ENCODE peak calls at places on chromosome 20, in six cellular contexts. C is IMR-90, V is neuronal stem cell, Y is H9, M is mesenchymal stem cell, T is H1. N is an unnamed sample.

GRCh38 chr20:62219992-62220665 is at the start of gene HRH3:
- DNase-seq in C (no peak), V (peak), Y (peak), M (peak), T (no peak), N (peak)

GRCh38 chr20:62728028-62728780 is 19.6 kb downstream of the NTSR1 start:
- DNase-seq in C (no peak), V (no peak), Y (no peak), M (no peak), T (no peak), N (peak)

GRCh38 chr20:11204926-11205768 is 531.3 kb upstream of the JAG1 start:
- DNase-seq in C (peak), V (peak), Y (peak), M (peak), T (peak), N (peak)

GRCh38 chr20:58697201-58697866 is 4.7 kb downstream of the NPEPL1 start:
- DNase-seq in C (no peak), V (no peak), Y (peak), M (no peak), T (no peak), N (no peak)

GRCh38 chr20:17663040-17663399 is 19.0 kb downstream of the RRBP1 start:
- DNase-seq in C (no peak), V (no peak), Y (no peak), M (no peak), T (no peak), N (no peak)

GRCh38 chr20:1265226-1265915 is 723 bp upstream of the SNPH start:
- DNase-seq in C (no peak), V (no peak), Y (no peak), M (peak), T (no peak), N (no peak)

GRCh38 chr20:35768731-35769664 is 2.8 kb upstream of the PHF20 start:
- DNase-seq in C (peak), V (peak), Y (peak), M (peak), T (peak), N (peak)

GRCh38 chr20:34643919-34644318 is 33.0 kb downstream of the PIGU start:
- DNase-seq in C (peak), V (no peak), Y (no peak), M (peak), T (no peak), N (no peak)

GRCh38 chr20:49821381-49821780 is 8.8 kb downstream of the SLC9A8 start:
- DNase-seq in C (no peak), V (no peak), Y (no peak), M (peak), T (no peak), N (no peak)
- H4K91ac ChIP-seq in C (no peak), V (no peak), Y (no peak), M (no peak), T (no peak), N (no peak)

DNA sequence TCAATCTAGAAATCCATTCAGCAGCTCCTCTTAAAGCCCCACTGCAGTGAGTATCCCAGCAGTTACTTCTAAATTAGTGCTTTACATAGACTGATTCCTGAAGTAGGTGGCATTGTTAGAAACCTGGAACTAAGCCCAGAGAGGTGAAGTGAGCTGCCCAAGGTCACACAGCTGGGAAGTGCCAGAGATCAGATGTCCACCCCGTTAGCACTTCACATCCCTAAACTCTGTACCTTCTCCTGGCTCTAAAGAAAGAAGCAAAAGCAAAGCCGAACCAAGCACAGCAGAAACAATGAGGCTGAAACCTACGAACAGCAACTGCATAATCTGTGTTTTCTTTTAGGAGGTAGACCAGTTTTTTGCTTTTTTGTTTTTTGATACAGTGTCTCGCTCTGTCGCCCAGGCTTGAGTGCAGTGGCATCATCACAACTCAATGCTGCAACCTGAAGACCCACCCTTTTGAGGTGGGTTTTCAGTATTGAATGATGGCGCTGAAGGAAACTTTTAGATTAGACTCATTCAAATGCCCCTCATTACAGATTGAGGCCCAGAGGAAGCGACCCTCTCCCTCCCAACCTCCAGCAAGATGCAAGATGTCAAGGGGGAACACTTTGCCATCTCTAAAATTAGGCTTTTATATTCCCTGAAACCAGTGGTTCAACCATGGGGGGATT is 3.2 kb upstream of the ZMYND8 start:
- DNase-seq in C (no peak), V (no peak), Y (no peak), M (no peak), T (no peak), N (no peak)
- H2BK120ac ChIP-seq in C (peak), V (no peak), Y (no peak), M (peak), T (peak), N (peak)

GRCh38 chr20:47669157-47669425 is 116.2 kb downstream of the SULF2 start:
- DNase-seq in C (no peak), V (no peak), Y (no peak), M (no peak), T (no peak), N (no peak)
- H4K91ac ChIP-seq in C (no peak), V (no peak), Y (no peak), M (no peak), T (no peak), N (no peak)

GRCh38 chr20:32984196-32984595 is 20.0 kb downstream of the SUN5 start:
- DNase-seq in C (no peak), V (no peak), Y (no peak), M (no peak), T (no peak), N (no peak)
- H2BK120ac ChIP-seq in C (no peak), V (no peak), Y (no peak), M (no peak), T (no peak), N (no peak)

GRCh38 chr20:8718214-8718613 is 350.7 kb upstream of the PLCB4 start:
- DNase-seq in C (no peak), V (no peak), Y (no peak), M (no peak), T (no peak), N (no peak)

GRCh38 chr20:8720089-8720488 is 348.8 kb upstream of the PLCB4 start:
- DNase-seq in C (no peak), V (no peak), Y (no peak), M (no peak), T (no peak), N (no peak)

GRCh38 chr20:8722277-8722928 is 346.5 kb upstream of the PLCB4 start:
- DNase-seq in C (peak), V (peak), Y (no peak), M (peak), T (no peak), N (peak)

GRCh38 chr20:8723296-8723695 is 345.6 kb upstream of the PLCB4 start:
- DNase-seq in C (no peak), V (no peak), Y (no peak), M (no peak), T (no peak), N (no peak)

DNA sequence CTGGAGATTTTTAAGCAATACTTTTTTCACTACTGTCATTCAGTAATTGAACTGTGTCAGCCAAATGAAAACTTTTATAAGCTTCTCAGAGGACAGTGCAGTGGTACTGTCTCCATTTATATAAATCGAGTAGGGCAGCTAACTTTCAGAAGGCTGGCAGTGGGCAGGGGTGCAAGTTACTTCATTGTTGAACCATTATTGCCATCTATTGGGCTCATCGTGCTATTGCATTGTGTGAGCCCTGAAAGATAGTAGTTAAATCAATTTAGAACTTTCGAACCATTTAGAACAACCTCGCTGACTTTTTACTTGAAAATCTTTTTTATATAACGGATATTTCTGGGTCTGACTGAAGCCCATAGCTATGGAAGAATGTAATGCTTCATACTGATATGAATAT is 347.8 kb upstream of the PLCB4 start:
- DNase-seq in C (peak), V (peak), Y (peak), M (peak), T (no peak), N (peak)
- H4K91ac ChIP-seq in C (no peak), V (no peak), Y (no peak), M (no peak), T (no peak), N (no peak)